ENCODE peak calls at places on chromosome 17, in four cellular contexts. J, E, S and D are unnamed samples.

GRCh38 chr17:4788807-4789700 is at the start of gene GLTPD2:
- ATAC-seq in S (peak; percentile 20), E (peak; percentile 80), J (no peak), D (peak; percentile 1)

GRCh38 chr17:68301438-68301959 is 10.2 kb downstream of the ARSG start:
- ATAC-seq in S (peak; percentile 51), J (no peak), E (peak; percentile 77), D (no peak)

GRCh38 chr17:38616361-38616760 is 10.6 kb upstream of the SRCIN1 start:
- ATAC-seq in J (no peak), S (no peak), E (no peak), D (no peak)

GRCh38 chr17:9905902-9906301 is 831 bp upstream of the RCVRN start:
- ATAC-seq in E (peak; percentile 42), J (no peak), S (peak; percentile 38), D (peak; percentile 42)

GRCh38 chr17:6061290-6061689 is 8.9 kb upstream of the WSCD1 start:
- ATAC-seq in E (no peak), J (no peak), S (no peak), D (no peak)

GRCh38 chr17:49576906-49577650 is 1.4 kb downstream of the NXPH3 start:
- ATAC-seq in E (peak; percentile 39), J (no peak), S (no peak), D (peak; percentile 9)

GRCh38 chr17:57106107-57106835 is 21.2 kb downstream of the AKAP1 start:
- ATAC-seq in J (no peak), S (no peak), E (peak; percentile 85), D (peak; percentile 45)

GRCh38 chr17:31392002-31392855 is 754 bp downstream of the RAB11FIP4 start:
- ATAC-seq in S (peak; percentile 26), J (no peak), E (peak; percentile 10), D (peak; percentile 7)

GRCh38 chr17:31388770-31389672 is 2.5 kb upstream of the RAB11FIP4 start:
- ATAC-seq in E (peak; percentile 71), S (no peak), J (peak; percentile 19), D (peak; percentile 65)

GRCh38 chr17:41733348-41734138 is 900 bp downstream of the HAP1 start:
- ATAC-seq in J (no peak), E (peak; percentile 8), S (no peak), D (no peak)

GRCh38 chr17:13576661-13577526 is 24.8 kb downstream of the HS3ST3A1 start:
- ATAC-seq in E (no peak), J (no peak), S (no peak), D (peak; percentile 58)

GRCh38 chr17:82518826-82519810 is at the start of gene FOXK2:
- ATAC-seq in J (peak; percentile 92), S (peak; percentile 98), E (peak; percentile 90), D (peak; percentile 99)

GRCh38 chr17:30323262-30323894 is 10.5 kb downstream of the TMIGD1 start:
- ATAC-seq in J (no peak), E (no peak), S (peak; percentile 60), D (no peak)

GRCh38 chr17:29667969-29668368 is 45.3 kb upstream of the CORO6 start:
- ATAC-seq in E (no peak), S (no peak), J (no peak), D (no peak)